ENCODE peak calls at places on chromosomes 12 and 14, in nine cellular contexts. K is endothelial cell; G is pulmonary artery endothelial cell; O is CD8-positive, alpha-beta T cell; Z is stomach; L is AG08396; W is midbrain; E is mesothelial cell of epicardium; S is HTR-8/SVneo. B is an unnamed sample.

GRCh38 chr14:76432967-76433752 is 57.2 kb downstream of the ESRRB start:
- DNase-seq in K (no peak), G (no peak), O (no peak), Z (no peak), L (no peak), W (no peak), E (no peak), S (no peak), B (no peak)

GRCh38 chr14:93939304-93940229 is 12.4 kb downstream of the FAM181A start:
- DNase-seq in K (peak), G (no peak), O (peak), Z (peak), L (peak), W (peak), E (peak), S (peak), B (peak)

GRCh38 chr12:99746538-99746937 is 99.0 kb downstream of the GARIN6 start:
- DNase-seq in K (no peak), G (no peak), O (no peak), Z (no peak), L (no peak), W (no peak), E (no peak), S (no peak), B (no peak)

GRCh38 chr12:98909749-98910148 is 264.7 kb downstream of the APAF1 start:
- DNase-seq in K (no peak), G (no peak), O (no peak), Z (no peak), L (no peak), W (no peak), E (no peak), S (no peak), B (no peak)

GRCh38 chr12:44874981-44875416 is 1.1 kb downstream of the NELL2 start:
- DNase-seq in K (peak), G (no peak), O (peak), Z (no peak), L (peak), W (no peak), E (no peak), S (no peak), B (no peak)

GRCh38 chr12:82187595-82187994 is 170.6 kb downstream of the CCDC59 start:
- DNase-seq in K (no peak), G (no peak), O (no peak), Z (no peak), L (no peak), W (no peak), E (no peak), S (no peak), B (no peak)

GRCh38 chr12:109113661-109114321 is 2.6 kb upstream of the ACACB start:
- DNase-seq in K (no peak), G (no peak), O (no peak), Z (no peak), L (no peak), W (peak), E (no peak), S (no peak), B (no peak)

GRCh38 chr12:64691793-64692583 is 67.2 kb downstream of the GNS start:
- DNase-seq in K (no peak), G (no peak), O (no peak), Z (no peak), L (no peak), W (no peak), E (no peak), S (no peak), B (no peak)

GRCh38 chr12:42588981-42589464 is 523 bp downstream of the PRICKLE1 start:
- DNase-seq in K (peak), G (no peak), O (no peak), Z (no peak), L (peak), W (peak), E (peak), S (no peak), B (peak)